ENCODE peak calls at places on chromosomes 5 and 9, in ten cellular contexts. J is astrocyte of the spinal cord; W is endothelial cell; R is tibial nerve; K is CD8-positive, alpha-beta T cell; F is RWPE2; A is K562; N is heart right ventricle; G is suprapubic skin; P is DND-41. Y is an unnamed sample.

GRCh38 chr5:148623741-148624140 is 30.6 kb downstream of the HTR4 start:
- DNase-seq in J (no peak), W (no peak), R (no peak), K (no peak), F (no peak), A (peak), N (no peak), G (no peak), P (no peak), Y (no peak)

GRCh38 chr5:81450940-81451339 is 57.0 kb upstream of the ACOT12 start:
- DNase-seq in J (peak), W (no peak), R (no peak), K (no peak), F (no peak), A (no peak), N (no peak), G (no peak), P (no peak), Y (no peak)

GRCh38 chr5:170366276-170366675 is 22.9 kb downstream of the KCNMB1 start:
- DNase-seq in J (no peak), W (no peak), R (no peak), K (no peak), F (no peak), A (no peak), N (no peak), G (no peak), P (no peak), Y (no peak)

GRCh38 chr9:87184956-87185642 is 237.8 kb upstream of the GAS1 start:
- DNase-seq in J (peak), W (no peak), R (no peak), K (no peak), F (no peak), A (no peak), N (no peak), G (no peak), P (no peak), Y (no peak)

GRCh38 chr9:76395381-76395780 is 1.2 kb upstream of the RFK start:
- DNase-seq in J (no peak), W (no peak), R (no peak), K (no peak), F (no peak), A (no peak), N (no peak), G (no peak), P (no peak), Y (no peak)

GRCh38 chr9:5438301-5439162 is 807 bp upstream of the PLGRKT start:
- DNase-seq in J (peak), W (no peak), R (no peak), K (peak), F (no peak), A (no peak), N (no peak), G (no peak), P (no peak), Y (no peak)

GRCh38 chr5:133906303-133906702 is 62.1 kb downstream of the C5orf15 start:
- DNase-seq in J (no peak), W (no peak), R (no peak), K (no peak), F (no peak), A (peak), N (no peak), G (no peak), P (no peak), Y (no peak)

GRCh38 chr5:116237917-116238502 is 153.2 kb downstream of the COMMD10 start:
- DNase-seq in J (no peak), W (no peak), R (no peak), K (no peak), F (no peak), A (peak), N (no peak), G (no peak), P (no peak), Y (no peak)

GRCh38 chr5:11319851-11320580 is 559.0 kb upstream of the DAP start:
- DNase-seq in J (peak), W (no peak), R (no peak), K (no peak), F (no peak), A (no peak), N (no peak), G (no peak), P (no peak), Y (no peak)

GRCh38 chr5:137498301-137498735 is 808 bp downstream of the SPOCK1 start:
- DNase-seq in J (no peak), W (peak), R (no peak), K (no peak), F (no peak), A (no peak), N (peak), G (peak), P (no peak), Y (peak)

GRCh38 chr9:83219924-83220438 is 157.0 kb upstream of the RASEF start:
- DNase-seq in J (no peak), W (no peak), R (no peak), K (no peak), F (no peak), A (no peak), N (no peak), G (no peak), P (no peak), Y (no peak)

GRCh38 chr5:24918676-24919075 is 273.9 kb upstream of the CDH10 start:
- DNase-seq in J (no peak), W (no peak), R (no peak), K (no peak), F (no peak), A (no peak), N (no peak), G (no peak), P (no peak), Y (no peak)

GRCh38 chr5:132215329-132215728 is 12.3 kb downstream of the P4HA2 start:
- DNase-seq in J (peak), W (no peak), R (peak), K (no peak), F (peak), A (no peak), N (peak), G (peak), P (no peak), Y (no peak)

GRCh38 chr9:38687389-38687842 is 32.5 kb downstream of the FAM240B start:
- DNase-seq in J (peak), W (no peak), R (no peak), K (no peak), F (no peak), A (peak), N (peak), G (no peak), P (no peak), Y (peak)

GRCh38 chr9:23700359-23700758 is 125.7 kb downstream of the ELAVL2 start:
- DNase-seq in J (no peak), W (no peak), R (no peak), K (no peak), F (no peak), A (no peak), N (no peak), G (no peak), P (no peak), Y (no peak)

GRCh38 chr5:42951847-42952411 is 88.2 kb downstream of the ANXA2R start:
- DNase-seq in J (peak), W (no peak), R (no peak), K (peak), F (no peak), A (no peak), N (peak), G (no peak), P (no peak), Y (no peak)

DNA sequence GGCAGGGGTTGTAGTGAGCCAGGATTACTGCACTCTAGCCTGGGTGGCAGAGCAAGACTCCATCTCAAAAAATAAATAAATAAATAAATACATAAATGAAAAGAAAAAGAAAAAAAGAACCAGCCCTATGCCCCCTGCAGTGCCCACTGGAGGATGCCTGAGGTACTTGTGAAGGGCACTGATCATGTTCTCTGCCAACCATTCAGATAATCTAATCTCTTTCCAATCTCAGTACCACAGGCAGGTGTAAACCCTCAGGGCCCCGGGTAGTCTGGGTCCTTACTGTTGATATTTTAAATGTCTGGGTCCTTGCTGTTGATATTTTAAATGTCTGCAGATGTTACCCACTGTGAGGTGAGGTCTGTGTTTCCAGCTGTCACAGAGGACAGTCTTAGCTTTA is 321.8 kb upstream of the ADCY2 start:
- DNase-seq in J (no peak), W (no peak), R (no peak), K (no peak), F (no peak), A (no peak), N (no peak), G (no peak), P (no peak), Y (no peak)
- TF ChIP-seq CTCF in J (no peak), W (no peak), R (no peak), K (no peak), F (no peak), A (no peak), N (no peak), G (no peak), P (peak), Y (peak)

GRCh38 chr5:108638021-108638420 is 109.7 kb upstream of the FER start:
- DNase-seq in J (no peak), W (no peak), R (no peak), K (no peak), F (no peak), A (no peak), N (no peak), G (no peak), P (no peak), Y (no peak)

GRCh38 chr5:108637110-108637509 is 110.6 kb upstream of the FER start:
- DNase-seq in J (no peak), W (no peak), R (no peak), K (no peak), F (no peak), A (no peak), N (no peak), G (no peak), P (no peak), Y (no peak)

GRCh38 chr5:108641596-108641995 is 106.1 kb upstream of the FER start:
- DNase-seq in J (no peak), W (no peak), R (no peak), K (no peak), F (no peak), A (no peak), N (no peak), G (no peak), P (no peak), Y (no peak)

GRCh38 chr5:108639356-108639755 is 108.3 kb upstream of the FER start:
- DNase-seq in J (no peak), W (no peak), R (no peak), K (no peak), F (no peak), A (no peak), N (no peak), G (no peak), P (no peak), Y (no peak)

GRCh38 chr5:108642170-108642906 is 105.4 kb upstream of the FER start:
- DNase-seq in J (peak), W (peak), R (peak), K (peak), F (no peak), A (peak), N (no peak), G (no peak), P (peak), Y (peak)
- TF ChIP-seq CTCF in J (peak), W (peak), R (peak), K (peak), F (peak), A (peak), N (peak), G (peak), P (peak), Y (peak)

DNA sequence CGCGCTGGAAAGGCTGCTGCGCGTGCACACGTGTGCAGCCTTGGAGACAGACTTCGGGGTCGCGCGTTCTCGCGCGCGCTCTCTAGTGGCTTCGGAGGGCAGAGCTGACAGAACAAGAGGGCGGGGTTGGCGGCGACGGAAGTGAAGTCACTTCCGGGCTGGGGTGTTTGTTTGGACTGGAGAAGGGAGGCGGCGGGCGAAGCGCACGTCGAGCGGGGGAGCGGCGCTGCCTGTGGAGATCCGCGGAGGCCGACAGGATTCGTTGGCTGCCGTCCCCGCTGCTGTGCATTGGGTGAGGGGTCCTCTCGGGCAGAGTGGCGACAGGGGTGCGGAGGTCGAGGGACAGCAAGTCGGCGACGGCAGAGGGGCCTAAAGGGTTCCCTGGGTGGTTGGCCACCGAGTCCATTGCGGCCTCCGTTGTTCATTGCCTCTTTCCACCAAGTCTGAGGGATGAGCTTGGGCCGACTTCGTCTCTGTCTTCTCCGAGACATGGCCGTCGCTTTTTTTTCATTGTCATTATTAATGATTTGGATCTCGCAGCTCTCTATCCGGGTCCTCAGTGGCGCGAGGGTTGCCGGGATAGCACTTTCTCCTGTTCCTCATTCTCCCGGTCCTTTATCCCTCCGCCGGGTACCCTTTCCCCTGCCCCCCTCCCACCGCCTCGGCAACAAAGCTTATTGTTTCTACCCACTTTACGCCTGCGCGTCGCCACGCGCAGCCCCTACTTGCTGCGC is at the start of gene PAIP2:
- DNase-seq in J (peak), W (peak), R (peak), K (peak), F (peak), A (peak), N (peak), G (peak), P (peak), Y (peak)
- TF ChIP-seq CTCF in J (peak), W (peak), R (peak), K (peak), F (peak), A (peak), N (peak), G (peak), P (peak), Y (peak)

DNA sequence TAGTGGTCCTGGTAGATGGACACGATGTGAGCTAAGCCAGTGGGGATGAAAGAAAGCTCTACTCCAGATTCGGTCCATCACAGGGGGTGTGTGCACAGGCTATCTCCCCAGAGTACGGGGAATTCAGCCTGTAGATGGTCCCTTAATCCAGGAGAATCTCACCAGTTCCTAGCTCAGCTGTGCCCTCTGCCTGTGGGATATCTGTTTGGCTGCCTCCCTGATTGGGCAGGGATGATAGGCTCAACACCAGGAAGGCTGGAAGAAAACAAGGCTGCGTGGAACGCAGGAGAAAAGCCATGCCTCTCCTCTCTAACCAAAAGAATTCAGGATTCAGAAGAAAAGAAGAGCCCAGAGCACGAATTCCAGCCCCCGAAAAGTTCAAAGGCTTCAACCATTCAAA is 40.9 kb downstream of the VLDLR start:
- DNase-seq in J (no peak), W (peak), R (no peak), K (no peak), F (no peak), A (no peak), N (no peak), G (no peak), P (no peak), Y (no peak)
- TF ChIP-seq CTCF in J (peak), W (no peak), R (no peak), K (no peak), F (no peak), A (no peak), N (no peak), G (no peak), P (no peak), Y (no peak)

DNA sequence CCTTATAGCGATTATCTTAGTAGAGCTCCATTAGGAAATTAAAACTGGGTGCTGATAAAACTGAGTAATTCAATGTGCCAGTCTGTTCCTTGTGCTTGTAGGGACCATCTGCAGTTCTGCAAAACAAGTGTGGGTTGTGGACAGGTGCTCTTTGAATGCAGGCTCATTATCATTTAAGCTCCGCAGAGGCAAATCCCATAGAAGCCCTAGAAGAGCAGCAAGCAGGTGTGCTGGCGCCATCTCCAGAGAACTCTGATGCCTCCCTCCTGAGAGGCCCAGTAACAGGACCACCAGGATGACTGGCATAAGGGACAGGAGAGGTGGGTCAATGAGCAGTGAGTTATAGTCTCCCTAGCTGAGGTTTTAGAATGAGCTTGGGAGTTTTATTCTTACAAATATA is 1342.4 kb upstream of the DMAC1 start:
- DNase-seq in J (no peak), W (no peak), R (no peak), K (no peak), F (no peak), A (no peak), N (no peak), G (no peak), P (no peak), Y (no peak)
- TF ChIP-seq CTCF in J (no peak), W (no peak), R (no peak), K (no peak), F (no peak), A (no peak), N (no peak), G (no peak), P (no peak), Y (no peak)

DNA sequence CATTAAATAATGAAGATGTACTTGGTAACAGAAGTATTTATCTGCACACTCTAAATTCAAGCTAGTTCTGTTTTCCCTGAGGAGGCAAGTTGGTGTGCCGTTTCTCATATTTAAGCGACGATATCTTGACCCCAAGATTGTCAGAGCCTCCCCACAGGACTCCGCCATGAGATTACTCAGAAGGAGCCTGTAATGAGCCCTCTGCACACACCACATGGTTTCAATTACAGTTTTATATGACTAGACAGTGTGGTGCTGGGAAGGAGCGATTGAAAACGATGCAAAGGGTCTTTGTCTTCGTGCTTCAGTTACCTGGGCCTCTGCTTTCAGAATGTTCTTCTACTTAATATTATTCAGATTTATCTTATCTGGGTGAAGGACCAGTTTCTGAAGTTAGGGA is 840.4 kb upstream of the WWC1 start:
- DNase-seq in J (peak), W (no peak), R (no peak), K (no peak), F (no peak), A (no peak), N (no peak), G (no peak), P (no peak), Y (no peak)
- TF ChIP-seq CTCF in J (no peak), W (no peak), R (no peak), K (no peak), F (no peak), A (no peak), N (no peak), G (no peak), P (no peak), Y (no peak)

DNA sequence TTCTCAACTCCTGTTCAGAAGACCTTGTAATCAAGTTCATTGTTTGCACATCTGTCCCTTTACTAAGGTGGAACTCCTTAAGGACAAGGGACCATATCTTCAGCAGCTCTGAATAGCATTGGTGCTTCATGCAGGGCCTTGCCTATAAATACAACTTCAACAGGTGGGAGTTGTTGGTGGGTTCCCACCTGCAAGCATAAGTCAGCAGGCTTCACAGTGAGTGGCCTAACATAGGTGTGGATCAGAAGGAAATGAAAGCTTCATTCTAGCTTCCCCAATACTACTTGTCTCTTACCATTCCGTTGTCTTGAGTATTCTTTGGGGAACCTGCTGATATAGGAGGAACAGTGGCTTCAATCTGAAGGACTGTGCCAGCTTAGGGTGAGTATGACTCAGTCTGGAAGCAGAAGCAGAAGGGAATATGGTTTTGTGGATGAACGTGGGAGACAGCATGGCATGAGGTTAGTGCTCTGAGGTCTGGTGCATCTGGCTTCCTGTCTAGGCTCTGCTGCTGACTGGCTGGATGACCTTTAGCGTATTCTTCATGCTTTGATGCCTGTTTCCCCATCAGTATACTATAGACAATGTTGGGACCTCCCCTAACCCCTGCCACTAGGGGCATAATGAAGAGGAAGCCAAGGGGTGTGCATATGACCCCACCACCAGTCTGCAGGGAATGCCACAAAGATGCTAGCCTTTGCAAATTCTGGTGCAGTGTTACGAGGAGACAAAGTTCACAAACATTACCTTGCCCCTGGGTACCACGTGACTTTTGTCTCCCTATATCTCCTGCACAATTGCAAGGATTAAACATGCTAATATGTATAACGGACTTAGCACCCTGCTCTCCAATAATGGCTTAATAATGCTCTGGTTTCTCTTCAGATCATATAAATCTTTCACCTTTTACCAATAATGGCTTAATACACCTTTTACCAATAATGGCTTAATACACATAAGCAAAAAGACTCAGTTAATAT is 192.3 kb downstream of the PALM2AKAP2 start:
- DNase-seq in J (no peak), W (no peak), R (no peak), K (no peak), F (no peak), A (peak), N (no peak), G (no peak), P (no peak), Y (no peak)
- TF ChIP-seq CTCF in J (no peak), W (no peak), R (no peak), K (no peak), F (no peak), A (no peak), N (no peak), G (no peak), P (peak), Y (no peak)